ENCODE peak calls at places on chromosomes 2 and 18, in seven cellular contexts. N is epithelial cell of esophagus, C is cardiac fibroblast, Y is ovary, X is astrocyte, I is fibroblast of lung, E is pancreas. Z is an unnamed sample.

GRCh38 chr2:3654031-3654430 is 4.0 kb upstream of the ALLC start:
- DNase-seq in X (no peak), E (no peak), Y (no peak), N (no peak), C (no peak), I (no peak), Z (no peak)

GRCh38 chr2:181268174-181268867 is 188.9 kb upstream of the ITGA4 start:
- DNase-seq in E (no peak), X (no peak), C (no peak), Y (no peak), I (no peak), N (no peak), Z (peak; percentile 9)

GRCh38 chr2:41709702-41710599 is 337.9 kb upstream of the PKDCC start:
- DNase-seq in I (no peak), N (peak; percentile 91), Y (no peak), X (no peak), E (no peak), C (peak; percentile 42), Z (no peak)

GRCh38 chr18:45652703-45653490 is 37.6 kb downstream of the SLC14A2 start:
- DNase-seq in C (peak; percentile 48), X (peak; percentile 47), I (no peak), Y (no peak), N (peak; percentile 81), E (no peak), Z (no peak)

GRCh38 chr2:180520816-180521595 is 459.4 kb upstream of the UBE2E3 start:
- DNase-seq in X (peak; percentile 41), E (no peak), C (peak; percentile 78), Y (no peak), N (peak; percentile 90), I (peak; percentile 49), Z (no peak)

GRCh38 chr2:23530121-23530908 is 145.3 kb downstream of the KLHL29 start:
- DNase-seq in N (no peak), C (no peak), Y (no peak), E (no peak), I (no peak), X (no peak), Z (no peak)

GRCh38 chr2:207354466-207354865 is 175.3 kb upstream of the CREB1 start:
- DNase-seq in I (no peak), Y (no peak), C (no peak), N (no peak), X (no peak), E (no peak), Z (no peak)

GRCh38 chr2:139228276-139228675 is 448.1 kb upstream of the NXPH2 start:
- DNase-seq in I (no peak), C (no peak), N (no peak), E (no peak), Y (no peak), X (no peak), Z (no peak)

GRCh38 chr2:20224716-20225293 is at the start of gene SDC1:
- DNase-seq in Y (peak; percentile 68), E (peak; percentile 70), C (peak; percentile 46), X (peak; percentile 41), N (peak; percentile 81), I (peak; percentile 44), Z (peak; percentile 8)

GRCh38 chr2:65057391-65058052 is 1.3 kb downstream of the CEP68 start:
- DNase-seq in Y (no peak), I (peak; percentile 41), C (peak; percentile 75), X (peak; percentile 57), N (peak; percentile 80), E (no peak), Z (no peak)

GRCh38 chr2:71608441-71608840 is 155.1 kb downstream of the DYSF start:
- DNase-seq in I (no peak), E (no peak), C (no peak), X (no peak), Y (no peak), N (no peak), Z (no peak)

GRCh38 chr2:36371963-36372391 is 16.4 kb downstream of the CRIM1 start:
- DNase-seq in E (no peak), X (peak; percentile 90), N (peak; percentile 85), I (peak; percentile 74), Y (no peak), C (peak; percentile 83), Z (no peak)

GRCh38 chr2:228535396-228535795 is 353.9 kb upstream of the SPHKAP start:
- DNase-seq in X (peak; percentile 3), I (no peak), N (no peak), Y (no peak), E (no peak), C (peak; percentile 37), Z (no peak)

GRCh38 chr18:61855992-61856378 is 36.8 kb downstream of the RNF152 start:
- DNase-seq in N (no peak), I (no peak), C (no peak), X (no peak), E (no peak), Y (no peak), Z (no peak)

GRCh38 chr2:196278491-196278911 is 107.1 kb upstream of the STK17B start:
- DNase-seq in E (no peak), Y (no peak), C (peak; percentile 94), I (peak; percentile 42), X (peak; percentile 95), N (peak; percentile 73), Z (peak; percentile 46)

GRCh38 chr2:165833156-165833555 is 39.1 kb upstream of the GALNT3 start:
- DNase-seq in N (peak; percentile 95), C (peak; percentile 78), E (no peak), X (peak; percentile 74), Y (no peak), I (peak; percentile 48), Z (no peak)

GRCh38 chr2:1400943-1401735 is 12.1 kb upstream of the TPO start:
- DNase-seq in E (no peak), C (no peak), X (no peak), Y (no peak), I (no peak), N (no peak), Z (no peak)

DNA sequence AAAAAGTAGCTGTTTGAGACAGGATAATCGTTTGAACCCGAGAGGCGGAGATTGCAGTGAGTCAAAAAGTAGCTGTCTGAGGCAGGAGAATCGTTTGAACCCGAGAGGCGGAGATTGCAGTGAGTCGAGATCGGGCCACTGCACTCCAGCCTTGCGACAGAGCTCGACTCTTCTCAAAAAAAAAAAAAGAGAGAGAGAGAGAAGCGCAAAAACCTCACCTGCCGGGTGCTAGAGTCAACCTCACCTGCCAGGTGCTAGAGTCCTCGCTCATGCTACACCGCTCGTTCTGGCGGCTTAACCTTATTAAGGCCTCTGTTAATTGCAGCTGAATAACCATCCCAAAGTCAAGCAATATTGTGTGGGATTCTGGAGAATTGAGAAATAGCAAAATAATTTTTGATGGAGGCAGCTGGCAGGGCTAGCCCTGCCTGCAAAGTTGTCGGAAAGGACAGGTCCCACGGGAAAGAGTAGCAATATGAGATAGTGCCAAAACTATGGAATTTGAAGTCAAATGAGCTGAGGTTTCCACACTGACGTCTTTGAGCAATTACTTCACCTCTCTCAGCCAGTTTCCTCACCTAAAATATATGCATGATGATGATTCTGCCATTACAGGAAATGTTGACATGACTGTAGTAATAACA is 635 bp upstream of the DYM start:
- DNase-seq in X (peak; percentile 10), C (peak; percentile 82), E (no peak), N (peak; percentile 33), I (no peak), Y (peak; percentile 32), Z (peak; percentile 64)
- H3K4me3 ChIP-seq in X (peak overlapping the region; percentile 84), C (peak overlapping the region; percentile 87), E (peak overlapping the region; percentile 100), N (peak overlapping the region; percentile 79), I (peak overlapping the region; percentile 86), Y (peak overlapping the region; percentile 93), Z (peak overlapping the region; percentile 96)

GRCh38 chr18:6366776-6367175 is 47.9 kb downstream of the L3MBTL4 start:
- DNase-seq in I (no peak), C (no peak), X (no peak), Y (no peak), N (no peak), E (no peak), Z (no peak)

GRCh38 chr18:6365385-6365784 is 49.3 kb downstream of the L3MBTL4 start:
- DNase-seq in X (no peak), N (no peak), C (no peak), Y (no peak), E (no peak), I (no peak), Z (no peak)

GRCh38 chr18:6367208-6367607 is 47.5 kb downstream of the L3MBTL4 start:
- DNase-seq in E (no peak), Y (no peak), C (no peak), N (no peak), X (no peak), I (no peak), Z (no peak)

GRCh38 chr18:6363216-6363615 is 51.5 kb downstream of the L3MBTL4 start:
- DNase-seq in X (no peak), I (no peak), E (no peak), C (no peak), N (no peak), Y (no peak), Z (no peak)

DNA sequence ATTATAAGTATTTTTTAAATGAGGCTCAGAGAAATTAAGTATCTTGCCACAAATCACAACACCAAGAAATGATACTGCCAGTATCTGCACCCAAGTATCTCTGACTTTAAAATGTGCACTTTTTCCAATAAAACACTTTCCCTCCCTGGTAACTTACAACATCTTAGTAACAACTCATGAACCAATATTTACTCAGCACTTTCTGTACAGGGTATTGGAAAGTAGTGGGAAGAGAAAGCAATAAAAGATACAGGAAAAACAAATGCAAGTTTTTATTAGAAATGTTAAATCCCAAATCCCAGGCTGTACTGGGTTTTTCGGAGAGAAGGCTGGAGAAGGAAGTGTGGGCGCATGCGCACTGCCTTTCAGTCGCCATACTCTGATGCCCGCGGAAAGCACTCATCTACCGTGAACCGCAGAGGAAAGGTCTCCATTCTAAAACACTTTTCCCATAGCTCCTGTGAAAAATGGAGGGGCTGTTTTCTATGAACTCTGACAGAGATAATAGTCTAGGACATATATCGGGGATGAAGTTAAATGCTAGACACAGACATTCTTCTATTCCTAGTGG is 52.1 kb downstream of the L3MBTL4 start:
- DNase-seq in C (no peak), E (no peak), I (no peak), X (no peak), Y (no peak), N (no peak), Z (no peak)
- H3K4me3 ChIP-seq in C (no peak overlapping the region), E (no peak overlapping the region), I (no peak overlapping the region), X (no peak overlapping the region), Y (no peak overlapping the region), N (no peak overlapping the region), Z (no peak overlapping the region)

DNA sequence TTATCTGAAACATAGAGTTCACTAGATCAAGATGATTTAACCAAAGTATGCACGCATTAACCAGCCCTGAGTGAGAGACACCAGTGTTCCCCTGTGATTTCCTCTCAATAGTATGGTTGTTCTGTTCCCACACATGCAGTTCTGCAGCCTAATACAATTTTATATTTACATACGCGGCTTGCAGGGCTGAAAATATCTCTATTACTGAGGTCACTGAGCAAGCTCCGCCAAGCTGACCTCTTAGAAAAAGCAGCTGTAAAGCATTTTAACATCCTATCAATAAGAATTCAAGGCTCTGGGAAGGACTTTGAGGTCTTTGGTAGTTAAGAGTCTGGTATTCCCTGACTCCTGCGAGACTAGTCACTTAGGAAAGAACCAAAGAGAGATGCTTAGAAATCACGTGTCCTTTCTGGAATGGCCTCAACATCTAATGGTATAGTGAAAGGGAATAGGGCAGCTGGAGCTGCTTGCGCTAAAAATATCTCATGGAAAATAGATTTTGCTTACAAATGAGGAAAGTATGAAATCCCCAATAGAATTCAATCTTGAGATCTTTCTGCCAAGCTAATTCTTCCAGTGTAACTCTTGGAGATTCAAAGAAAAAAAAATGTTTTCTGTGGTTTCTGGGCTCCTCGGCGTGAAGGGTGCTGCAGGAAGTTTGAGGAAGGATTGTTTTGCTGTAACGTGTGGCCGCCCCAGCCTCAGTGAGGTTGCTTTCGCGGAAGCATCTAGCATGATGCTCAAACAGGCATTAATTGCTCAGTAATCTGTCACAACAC is 59.2 kb downstream of the DOCK10 start:
- DNase-seq in C (peak; percentile 82), Y (no peak), N (no peak), I (peak; percentile 89), E (no peak), X (peak; percentile 80), Z (peak; percentile 75)
- H3K4me3 ChIP-seq in C (peak overlapping the region; percentile 6), Y (peak overlapping the region; percentile 30), N (no peak overlapping the region), I (peak overlapping the region; percentile 16), E (no peak overlapping the region), X (peak overlapping the region; percentile 25), Z (peak overlapping the region; percentile 28)

GRCh38 chr18:42114310-42114943 is 159.4 kb downstream of the PIK3C3 start:
- DNase-seq in X (peak; percentile 52), Y (peak; percentile 56), N (peak; percentile 63), C (peak; percentile 86), E (peak; percentile 48), I (peak; percentile 87), Z (peak; percentile 22)
- H3K4me3 ChIP-seq in X (no peak overlapping the region), Y (no peak overlapping the region), N (no peak overlapping the region), C (no peak overlapping the region), E (no peak overlapping the region), I (no peak overlapping the region), Z (no peak overlapping the region)